ENCODE peak calls at places on chromosomes 4 and X, in four cellular contexts. One of them, this sample, is unnamed.

GRCh38 chrX:70485466-70485865 is 40.8 kb downstream of the DLG3 start:
- DNase-seq in GM12865: no peak
- DNase-seq in heart right ventricle: no peak
- DNase-seq in AG04450: no peak
- DNase-seq in this sample: no peak

GRCh38 chr4:48090621-48091020 is 43.4 kb downstream of the TXK start:
- DNase-seq in AG04450: no peak
- DNase-seq in GM12865: no peak
- DNase-seq in heart right ventricle: no peak
- DNase-seq in this sample: no peak

GRCh38 chr4:88318751-88319350 is 34.5 kb upstream of the PPM1K start:
- DNase-seq in heart right ventricle: no peak
- DNase-seq in GM12865: no peak
- DNase-seq in AG04450: no peak
- DNase-seq in this sample: no peak

GRCh38 chrX:19751068-19751467 is 136.3 kb downstream of the SH3KBP1 start:
- DNase-seq in AG04450: no peak
- DNase-seq in heart right ventricle: no peak
- DNase-seq in GM12865: no peak
- DNase-seq in this sample: no peak

GRCh38 chr4:184745747-184746531 is 12.0 kb upstream of the CENPU start:
- DNase-seq in GM12865: peak; percentile 78
- DNase-seq in AG04450: peak; percentile 44
- DNase-seq in heart right ventricle: peak; percentile 45
- DNase-seq in this sample: no peak

GRCh38 chr4:147345662-147346061 is 135.2 kb upstream of the EDNRA start:
- DNase-seq in heart right ventricle: no peak
- DNase-seq in AG04450: no peak
- DNase-seq in GM12865: no peak
- DNase-seq in this sample: no peak

GRCh38 chr4:173490256-173490655 is 39.8 kb downstream of the HAND2 start:
- DNase-seq in GM12865: no peak
- DNase-seq in heart right ventricle: no peak
- DNase-seq in AG04450: no peak
- DNase-seq in this sample: no peak

GRCh38 chr4:186726150-186726439 is 2.4 kb upstream of the FAT1 start:
- DNase-seq in AG04450: no peak
- DNase-seq in heart right ventricle: no peak
- DNase-seq in GM12865: no peak
- DNase-seq in this sample: no peak

DNA sequence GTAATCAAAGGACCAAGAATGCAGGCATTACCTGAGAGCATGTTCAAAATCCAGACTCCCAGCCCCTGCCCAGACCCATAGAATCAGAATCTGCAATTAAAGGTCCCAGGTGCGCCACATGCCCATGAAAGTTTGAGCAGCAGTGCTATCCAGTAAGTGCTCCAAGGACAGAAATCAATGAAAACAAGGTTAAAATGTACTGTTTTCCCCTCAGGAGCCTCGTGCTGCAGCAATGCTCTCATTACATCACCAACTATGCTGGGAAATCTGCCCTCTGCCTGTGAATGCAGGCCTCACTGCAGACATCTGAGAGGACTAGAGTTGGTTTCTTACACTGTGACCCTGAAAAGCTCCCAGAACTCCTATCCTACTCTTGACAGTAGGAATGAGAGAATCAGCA is 21.1 kb downstream of the ANXA5 start:
- DNase-seq in GM12865: no peak
- DNase-seq in AG04450: no peak
- DNase-seq in heart right ventricle: no peak
- DNase-seq in this sample: no peak
- TF ChIP-seq CTCF in GM12865: no peak
- TF ChIP-seq CTCF in AG04450: peak; percentile 56
- TF ChIP-seq CTCF in heart right ventricle: peak; percentile 19
- TF ChIP-seq CTCF in this sample: peak; percentile 39

GRCh38 chr4:53175640-53176039 is 190.2 kb downstream of the SCFD2 start:
- DNase-seq in GM12865: no peak
- DNase-seq in AG04450: no peak
- DNase-seq in heart right ventricle: no peak
- DNase-seq in this sample: no peak
- H3K4me3 ChIP-seq in GM12865: no peak overlapping the region
- H3K4me3 ChIP-seq in AG04450: no peak overlapping the region
- H3K4me3 ChIP-seq in heart right ventricle: no peak overlapping the region
- H3K4me3 ChIP-seq in this sample: no peak overlapping the region

GRCh38 chr4:73257995-73258667 is 467 bp downstream of the ANKRD17 start:
- DNase-seq in heart right ventricle: no peak
- DNase-seq in AG04450: no peak
- DNase-seq in GM12865: peak; percentile 71
- DNase-seq in this sample: no peak

GRCh38 chr4:73259552-73260140 is 1.0 kb upstream of the ANKRD17 start:
- DNase-seq in GM12865: peak; percentile 48
- DNase-seq in AG04450: no peak
- DNase-seq in heart right ventricle: no peak
- DNase-seq in this sample: no peak

GRCh38 chr4:73257242-73257994 is 1.2 kb downstream of the ANKRD17 start:
- DNase-seq in GM12865: peak; percentile 74
- DNase-seq in heart right ventricle: peak; percentile 58
- DNase-seq in AG04450: peak; percentile 60
- DNase-seq in this sample: peak; percentile 63

GRCh38 chr4:73258668-73259551 is at the start of gene ANKRD17:
- DNase-seq in GM12865: peak; percentile 96
- DNase-seq in AG04450: peak; percentile 80
- DNase-seq in heart right ventricle: peak; percentile 90
- DNase-seq in this sample: peak; percentile 66
- TF ChIP-seq CTCF in GM12865: no peak
- TF ChIP-seq CTCF in AG04450: no peak
- TF ChIP-seq CTCF in heart right ventricle: peak; percentile 21
- TF ChIP-seq CTCF in this sample: no peak

GRCh38 chrX:53481093-53481492 is 46.9 kb upstream of the HSD17B10 start:
- DNase-seq in AG04450: no peak
- DNase-seq in heart right ventricle: no peak
- DNase-seq in GM12865: peak; percentile 2
- DNase-seq in this sample: no peak

GRCh38 chrX:53474707-53475106 is 40.5 kb upstream of the HSD17B10 start:
- DNase-seq in GM12865: no peak
- DNase-seq in AG04450: no peak
- DNase-seq in heart right ventricle: no peak
- DNase-seq in this sample: no peak

GRCh38 chrX:53481816-53482485 is 47.8 kb upstream of the HSD17B10 start:
- DNase-seq in GM12865: peak; percentile 57
- DNase-seq in heart right ventricle: no peak
- DNase-seq in AG04450: peak; percentile 21
- DNase-seq in this sample: peak; percentile 25

GRCh38 chrX:53476371-53476770 is 42.2 kb upstream of the HSD17B10 start:
- DNase-seq in heart right ventricle: no peak
- DNase-seq in GM12865: no peak
- DNase-seq in AG04450: no peak
- DNase-seq in this sample: peak; percentile 41

GRCh38 chrX:53479295-53479694 is 45.1 kb upstream of the HSD17B10 start:
- DNase-seq in GM12865: peak; percentile 4
- DNase-seq in heart right ventricle: no peak
- DNase-seq in AG04450: no peak
- DNase-seq in this sample: no peak
- H3K4me3 ChIP-seq in GM12865: no peak overlapping the region
- H3K4me3 ChIP-seq in heart right ventricle: no peak overlapping the region
- H3K4me3 ChIP-seq in AG04450: no peak overlapping the region
- H3K4me3 ChIP-seq in this sample: no peak overlapping the region

DNA sequence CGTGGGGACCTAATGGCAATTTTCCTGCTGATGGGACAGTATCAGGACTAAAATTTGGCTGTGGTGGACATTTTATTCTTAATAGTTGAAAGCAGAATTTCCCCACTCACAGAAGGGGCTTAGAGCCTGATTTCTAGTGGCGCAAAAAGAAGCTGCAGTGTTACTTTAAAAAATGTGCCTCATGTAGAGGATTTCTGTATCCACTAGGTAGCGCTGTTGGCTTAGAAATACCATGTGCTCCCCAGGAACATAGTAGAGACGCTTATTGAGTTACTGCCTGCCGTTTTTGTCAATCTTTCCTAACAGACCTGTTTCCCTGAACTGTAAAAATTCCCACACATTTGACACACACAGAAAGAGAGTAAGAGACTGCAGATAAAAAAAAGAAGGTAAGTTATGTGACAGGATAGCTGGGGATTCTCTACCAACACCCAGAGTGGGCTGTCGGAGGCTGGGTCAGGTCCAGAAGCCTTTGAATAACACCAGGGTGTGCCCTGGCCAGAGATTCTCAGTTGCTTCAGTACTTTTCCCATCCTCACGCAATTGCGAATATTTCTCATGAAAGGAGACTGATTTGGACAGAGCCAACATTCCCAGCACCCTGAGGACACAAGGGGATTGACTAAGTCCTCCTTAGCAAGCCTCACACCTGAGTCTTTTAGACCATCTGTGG is 88.4 kb downstream of the ZXDA start:
- DNase-seq in AG04450: peak; percentile 7
- DNase-seq in heart right ventricle: no peak
- DNase-seq in GM12865: peak; percentile 55
- DNase-seq in this sample: peak; percentile 29
- TF ChIP-seq CTCF in AG04450: peak; percentile 61
- TF ChIP-seq CTCF in heart right ventricle: peak; percentile 73
- TF ChIP-seq CTCF in GM12865: peak; percentile 45
- TF ChIP-seq CTCF in this sample: peak; percentile 59

DNA sequence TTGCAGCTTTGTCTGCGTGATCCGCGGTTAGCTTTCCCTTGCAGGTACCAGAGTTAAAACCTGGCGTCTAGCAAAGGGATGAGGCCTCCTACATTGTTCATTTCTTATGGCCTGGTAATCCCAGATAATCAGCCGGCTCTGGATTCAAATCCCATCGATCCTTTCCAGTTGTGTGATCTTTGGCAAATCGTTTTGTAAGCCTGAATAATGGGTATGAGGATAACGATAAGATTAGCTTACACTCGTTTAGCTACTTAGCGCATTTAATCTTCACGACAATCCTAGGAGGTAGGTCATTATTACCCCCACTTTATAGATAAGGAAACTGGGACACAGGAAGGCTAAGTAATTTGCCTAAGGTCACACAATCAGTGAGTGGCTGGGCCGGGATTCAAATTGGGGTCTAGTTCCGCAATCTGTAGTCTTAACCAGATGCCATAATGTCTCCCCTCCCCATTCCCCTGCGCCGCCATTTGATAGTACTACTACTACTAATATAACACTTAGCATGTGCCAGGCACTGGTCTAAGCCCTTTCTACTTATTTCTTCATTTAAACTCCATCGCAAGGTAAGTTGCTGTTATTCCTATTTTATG is 1.7 kb upstream of the UBA1 start:
- DNase-seq in GM12865: no peak
- DNase-seq in AG04450: no peak
- DNase-seq in heart right ventricle: no peak
- DNase-seq in this sample: no peak
- H3K4me3 ChIP-seq in GM12865: peak overlapping the region; percentile 87
- H3K4me3 ChIP-seq in AG04450: peak overlapping the region; percentile 66
- H3K4me3 ChIP-seq in heart right ventricle: peak overlapping the region; percentile 63
- H3K4me3 ChIP-seq in this sample: peak overlapping the region; percentile 63

GRCh38 chr4:97720869-97721432 is 422.3 kb downstream of the STPG2 start:
- DNase-seq in heart right ventricle: no peak
- DNase-seq in GM12865: no peak
- DNase-seq in AG04450: no peak
- DNase-seq in this sample: no peak
- TF ChIP-seq CTCF in heart right ventricle: peak; percentile 38
- TF ChIP-seq CTCF in GM12865: peak; percentile 1
- TF ChIP-seq CTCF in AG04450: no peak
- TF ChIP-seq CTCF in this sample: no peak

GRCh38 chr4:41600243-41600642 is 62.3 kb downstream of the LIMCH1 start:
- DNase-seq in AG04450: no peak
- DNase-seq in heart right ventricle: no peak
- DNase-seq in GM12865: no peak
- DNase-seq in this sample: no peak

GRCh38 chr4:41597494-41597893 is 59.5 kb downstream of the LIMCH1 start:
- DNase-seq in AG04450: no peak
- DNase-seq in heart right ventricle: no peak
- DNase-seq in GM12865: no peak
- DNase-seq in this sample: no peak

GRCh38 chr4:41599192-41599786 is 61.3 kb downstream of the LIMCH1 start:
- DNase-seq in heart right ventricle: no peak
- DNase-seq in GM12865: no peak
- DNase-seq in AG04450: no peak
- DNase-seq in this sample: no peak

GRCh38 chr4:41602113-41602512 is 64.2 kb downstream of the LIMCH1 start:
- DNase-seq in AG04450: no peak
- DNase-seq in heart right ventricle: no peak
- DNase-seq in GM12865: no peak
- DNase-seq in this sample: no peak

GRCh38 chr4:41598580-41598979 is 60.6 kb downstream of the LIMCH1 start:
- DNase-seq in heart right ventricle: no peak
- DNase-seq in GM12865: no peak
- DNase-seq in AG04450: no peak
- DNase-seq in this sample: no peak
- H3K4me3 ChIP-seq in heart right ventricle: no peak overlapping the region
- H3K4me3 ChIP-seq in GM12865: no peak overlapping the region
- H3K4me3 ChIP-seq in AG04450: no peak overlapping the region
- H3K4me3 ChIP-seq in this sample: no peak overlapping the region

GRCh38 chr4:4763815-4764202 is 95.7 kb upstream of the MSX1 start:
- DNase-seq in heart right ventricle: no peak
- DNase-seq in GM12865: peak; percentile 17
- DNase-seq in AG04450: no peak
- DNase-seq in this sample: no peak
- TF ChIP-seq CTCF in heart right ventricle: no peak
- TF ChIP-seq CTCF in GM12865: no peak
- TF ChIP-seq CTCF in AG04450: no peak
- TF ChIP-seq CTCF in this sample: no peak